ENCODE peak calls at places on chromosomes 13 and 19, in five cellular contexts. N, Q, X, B and K are unnamed samples.

GRCh38 chr19:2865334-2866221 is 1.6 kb upstream of the ZNF556 start:
- DNase-seq in Q (no peak), X (no peak), N (no peak), B (no peak), K (no peak)

GRCh38 chr19:48329167-48329891 is 4.0 kb downstream of the EMP3 start:
- DNase-seq in Q (no peak), N (peak; percentile 59), X (no peak), B (no peak), K (peak; percentile 77)

GRCh38 chr13:79079351-79079839 is 326.7 kb downstream of the RBM26 start:
- DNase-seq in B (no peak), Q (no peak), N (no peak), X (no peak), K (no peak)

GRCh38 chr19:2149980-2150793 is 1.2 kb downstream of the AP3D1 start:
- DNase-seq in N (no peak), X (no peak), B (no peak), Q (no peak), K (peak; percentile 41)

GRCh38 chr13:107119989-107120881 is 552.3 kb upstream of the ARGLU1 start:
- DNase-seq in N (no peak), Q (no peak), B (no peak), X (no peak), K (no peak)

GRCh38 chr13:83940742-83941141 is 58.5 kb upstream of the SLITRK1 start:
- DNase-seq in B (no peak), Q (no peak), N (no peak), X (no peak), K (peak; percentile 70)

GRCh38 chr19:492091-492531 is 4.2 kb upstream of the MADCAM1 start:
- DNase-seq in X (no peak), N (no peak), B (no peak), Q (no peak), K (no peak)

GRCh38 chr13:32178763-32179162 is 136.4 kb downstream of the ZAR1L start:
- DNase-seq in X (no peak), N (no peak), B (no peak), Q (no peak), K (no peak)

GRCh38 chr13:38905861-38906260 is 84.8 kb downstream of the STOML3 start:
- DNase-seq in Q (no peak), X (no peak), N (no peak), B (no peak), K (no peak)

GRCh38 chr19:310141-310651 is 19.0 kb upstream of the PLPP2 start:
- DNase-seq in X (no peak), Q (peak; percentile 80), B (no peak), N (no peak), K (no peak)

GRCh38 chr13:23866420-23867026 is 22.7 kb downstream of the MIPEP start:
- DNase-seq in B (no peak), Q (no peak), X (no peak), N (no peak), K (peak; percentile 56)

GRCh38 chr19:30799854-30800755 is 427.9 kb downstream of the ZNF536 start:
- DNase-seq in X (peak; percentile 86), N (no peak), B (peak; percentile 46), Q (peak; percentile 86), K (no peak)

GRCh38 chr13:76094645-76095044 is 458.5 kb downstream of the LMO7 start:
- DNase-seq in Q (no peak), N (no peak), X (no peak), B (no peak), K (no peak)

GRCh38 chr13:75364131-75364713 is 117.7 kb downstream of the TBC1D4 start:
- DNase-seq in N (no peak), B (no peak), X (no peak), Q (no peak), K (peak; percentile 48)

GRCh38 chr19:10968527-10969081 is 7.8 kb downstream of the SMARCA4 start:
- DNase-seq in Q (no peak), N (no peak), B (no peak), X (no peak), K (no peak)

GRCh38 chr19:8611890-8612806 is 1.6 kb upstream of the ADAMTS10 start:
- DNase-seq in N (no peak), B (no peak), X (no peak), Q (peak; percentile 95), K (peak; percentile 34)

GRCh38 chr13:113930711-113931637 is 42.9 kb downstream of the C13orf46 start:
- DNase-seq in N (peak; percentile 77), B (no peak), X (no peak), Q (peak; percentile 81), K (peak; percentile 57)